ENCODE peak calls at places on chromosomes 6 and 20, in eight cellular contexts. One of them, this sample, is unnamed.

GRCh38 chr6:28211840-28212509 is 13.1 kb upstream of the ZSCAN9 start:
- DNase-seq in astrocyte: no peak
- DNase-seq in fibroblast of mammary gland: no peak
- DNase-seq in thoracic aorta: no peak
- DNase-seq in thyroid gland: no peak
- DNase-seq in NB4: peak; percentile 52
- DNase-seq in left lung: no peak
- DNase-seq in GM23338: peak; percentile 50
- DNase-seq in this sample: no peak

GRCh38 chr20:57450419-57450818 is 59.2 kb downstream of the RBM38 start:
- DNase-seq in astrocyte: no peak
- DNase-seq in left lung: peak; percentile 77
- DNase-seq in NB4: peak; percentile 99
- DNase-seq in fibroblast of mammary gland: no peak
- DNase-seq in GM23338: no peak
- DNase-seq in thyroid gland: no peak
- DNase-seq in thoracic aorta: no peak
- DNase-seq in this sample: peak; percentile 89

GRCh38 chr6:160247457-160247883 is 11.2 kb downstream of the SLC22A2 start:
- DNase-seq in GM23338: no peak
- DNase-seq in thyroid gland: no peak
- DNase-seq in left lung: no peak
- DNase-seq in fibroblast of mammary gland: peak; percentile 8
- DNase-seq in NB4: no peak
- DNase-seq in thoracic aorta: no peak
- DNase-seq in astrocyte: no peak
- DNase-seq in this sample: no peak

GRCh38 chr6:43053545-43054205 is at the start of gene CUL7:
- DNase-seq in thyroid gland: peak; percentile 96
- DNase-seq in GM23338: peak; percentile 98
- DNase-seq in thoracic aorta: peak; percentile 80
- DNase-seq in astrocyte: peak; percentile 91
- DNase-seq in left lung: peak; percentile 93
- DNase-seq in NB4: peak; percentile 96
- DNase-seq in fibroblast of mammary gland: peak; percentile 94
- DNase-seq in this sample: peak; percentile 98

GRCh38 chr6:52994789-52995078 is 350 bp downstream of the GSTA4 start:
- DNase-seq in left lung: no peak
- DNase-seq in NB4: no peak
- DNase-seq in astrocyte: no peak
- DNase-seq in GM23338: peak; percentile 57
- DNase-seq in fibroblast of mammary gland: no peak
- DNase-seq in thoracic aorta: no peak
- DNase-seq in thyroid gland: peak; percentile 38
- DNase-seq in this sample: peak; percentile 91

GRCh38 chr20:63301671-63302070 is 8.7 kb downstream of the COL20A1 start:
- DNase-seq in left lung: no peak
- DNase-seq in GM23338: no peak
- DNase-seq in astrocyte: no peak
- DNase-seq in fibroblast of mammary gland: no peak
- DNase-seq in thyroid gland: no peak
- DNase-seq in thoracic aorta: no peak
- DNase-seq in NB4: no peak
- DNase-seq in this sample: no peak

GRCh38 chr6:106849130-106849529 is 125.4 kb downstream of the CD24 start:
- DNase-seq in astrocyte: no peak
- DNase-seq in thoracic aorta: no peak
- DNase-seq in GM23338: no peak
- DNase-seq in left lung: no peak
- DNase-seq in NB4: peak; percentile 54
- DNase-seq in fibroblast of mammary gland: no peak
- DNase-seq in thyroid gland: no peak
- DNase-seq in this sample: no peak

GRCh38 chr20:24791949-24792348 is 157.1 kb upstream of the CST7 start:
- DNase-seq in GM23338: no peak
- DNase-seq in thyroid gland: no peak
- DNase-seq in thoracic aorta: no peak
- DNase-seq in left lung: no peak
- DNase-seq in fibroblast of mammary gland: no peak
- DNase-seq in NB4: no peak
- DNase-seq in astrocyte: no peak
- DNase-seq in this sample: no peak

GRCh38 chr20:60086936-60087562 is 128.8 kb downstream of the CDH26 start:
- DNase-seq in NB4: peak; percentile 53
- DNase-seq in astrocyte: no peak
- DNase-seq in GM23338: no peak
- DNase-seq in thyroid gland: no peak
- DNase-seq in thoracic aorta: no peak
- DNase-seq in left lung: no peak
- DNase-seq in fibroblast of mammary gland: no peak
- DNase-seq in this sample: no peak

GRCh38 chr6:90053614-90054013 is 159.3 kb downstream of the GJA10 start:
- DNase-seq in GM23338: no peak
- DNase-seq in NB4: no peak
- DNase-seq in astrocyte: no peak
- DNase-seq in fibroblast of mammary gland: no peak
- DNase-seq in thyroid gland: no peak
- DNase-seq in left lung: no peak
- DNase-seq in thoracic aorta: no peak
- DNase-seq in this sample: no peak

GRCh38 chr6:121867095-121867494 is 431.6 kb downstream of the GJA1 start:
- DNase-seq in astrocyte: no peak
- DNase-seq in GM23338: no peak
- DNase-seq in NB4: no peak
- DNase-seq in thoracic aorta: no peak
- DNase-seq in fibroblast of mammary gland: no peak
- DNase-seq in left lung: no peak
- DNase-seq in thyroid gland: peak; percentile 31
- DNase-seq in this sample: no peak

GRCh38 chr6:160112628-160113294 is 8.9 kb upstream of the SLC22A1 start:
- DNase-seq in GM23338: no peak
- DNase-seq in thoracic aorta: no peak
- DNase-seq in left lung: no peak
- DNase-seq in fibroblast of mammary gland: no peak
- DNase-seq in thyroid gland: no peak
- DNase-seq in NB4: no peak
- DNase-seq in astrocyte: no peak
- DNase-seq in this sample: no peak

GRCh38 chr6:157292202-157292601 is 31.1 kb downstream of the TMEM242 start:
- DNase-seq in NB4: no peak
- DNase-seq in left lung: no peak
- DNase-seq in fibroblast of mammary gland: no peak
- DNase-seq in thoracic aorta: no peak
- DNase-seq in thyroid gland: no peak
- DNase-seq in GM23338: no peak
- DNase-seq in astrocyte: no peak
- DNase-seq in this sample: no peak

GRCh38 chr6:156557269-156557885 is 219.8 kb upstream of the ARID1B start:
- DNase-seq in astrocyte: peak; percentile 29
- DNase-seq in thoracic aorta: no peak
- DNase-seq in left lung: no peak
- DNase-seq in NB4: no peak
- DNase-seq in GM23338: peak; percentile 42
- DNase-seq in fibroblast of mammary gland: no peak
- DNase-seq in thyroid gland: no peak
- DNase-seq in this sample: peak; percentile 87

GRCh38 chr20:46324960-46325703 is 16.8 kb upstream of the CDH22 start:
- DNase-seq in thoracic aorta: no peak
- DNase-seq in fibroblast of mammary gland: peak; percentile 34
- DNase-seq in thyroid gland: peak; percentile 33
- DNase-seq in NB4: peak; percentile 67
- DNase-seq in astrocyte: no peak
- DNase-seq in left lung: no peak
- DNase-seq in GM23338: peak; percentile 76
- DNase-seq in this sample: no peak
- TF ChIP-seq CTCF in thoracic aorta: peak; percentile 10
- TF ChIP-seq CTCF in fibroblast of mammary gland: peak; percentile 49
- TF ChIP-seq CTCF in thyroid gland: no peak
- TF ChIP-seq CTCF in NB4: peak; percentile 46
- TF ChIP-seq CTCF in astrocyte: peak; percentile 17
- TF ChIP-seq CTCF in left lung: no peak
- TF ChIP-seq CTCF in GM23338: peak; percentile 61
- TF ChIP-seq CTCF in this sample: no peak

GRCh38 chr6:25755496-25755895 is 954 bp downstream of the SLC17A4 start:
- DNase-seq in left lung: no peak
- DNase-seq in thyroid gland: no peak
- DNase-seq in GM23338: no peak
- DNase-seq in fibroblast of mammary gland: no peak
- DNase-seq in astrocyte: no peak
- DNase-seq in thoracic aorta: no peak
- DNase-seq in NB4: no peak
- DNase-seq in this sample: no peak
- H3K4me3 ChIP-seq in left lung: no peak overlapping the region
- H3K4me3 ChIP-seq in thyroid gland: no peak overlapping the region
- H3K4me3 ChIP-seq in GM23338: no peak overlapping the region
- H3K4me3 ChIP-seq in fibroblast of mammary gland: no peak overlapping the region
- H3K4me3 ChIP-seq in astrocyte: no peak overlapping the region
- H3K4me3 ChIP-seq in thoracic aorta: no peak overlapping the region
- H3K4me3 ChIP-seq in NB4: no peak overlapping the region
- H3K4me3 ChIP-seq in this sample: no peak overlapping the region

GRCh38 chr20:42043921-42044320 is 425.7 kb upstream of the CHD6 start:
- DNase-seq in thoracic aorta: no peak
- DNase-seq in fibroblast of mammary gland: no peak
- DNase-seq in thyroid gland: no peak
- DNase-seq in GM23338: no peak
- DNase-seq in astrocyte: no peak
- DNase-seq in NB4: no peak
- DNase-seq in left lung: no peak
- DNase-seq in this sample: no peak

GRCh38 chr20:42046686-42047085 is 428.5 kb upstream of the CHD6 start:
- DNase-seq in left lung: no peak
- DNase-seq in thyroid gland: no peak
- DNase-seq in NB4: no peak
- DNase-seq in GM23338: no peak
- DNase-seq in fibroblast of mammary gland: no peak
- DNase-seq in astrocyte: no peak
- DNase-seq in thoracic aorta: no peak
- DNase-seq in this sample: no peak

GRCh38 chr20:42041000-42041565 is 422.9 kb upstream of the CHD6 start:
- DNase-seq in GM23338: no peak
- DNase-seq in thoracic aorta: no peak
- DNase-seq in astrocyte: no peak
- DNase-seq in left lung: no peak
- DNase-seq in NB4: no peak
- DNase-seq in fibroblast of mammary gland: no peak
- DNase-seq in thyroid gland: no peak
- DNase-seq in this sample: no peak
- TF ChIP-seq CTCF in GM23338: no peak
- TF ChIP-seq CTCF in thoracic aorta: no peak
- TF ChIP-seq CTCF in astrocyte: no peak
- TF ChIP-seq CTCF in left lung: no peak
- TF ChIP-seq CTCF in NB4: no peak
- TF ChIP-seq CTCF in fibroblast of mammary gland: no peak
- TF ChIP-seq CTCF in thyroid gland: no peak
- TF ChIP-seq CTCF in this sample: no peak

DNA sequence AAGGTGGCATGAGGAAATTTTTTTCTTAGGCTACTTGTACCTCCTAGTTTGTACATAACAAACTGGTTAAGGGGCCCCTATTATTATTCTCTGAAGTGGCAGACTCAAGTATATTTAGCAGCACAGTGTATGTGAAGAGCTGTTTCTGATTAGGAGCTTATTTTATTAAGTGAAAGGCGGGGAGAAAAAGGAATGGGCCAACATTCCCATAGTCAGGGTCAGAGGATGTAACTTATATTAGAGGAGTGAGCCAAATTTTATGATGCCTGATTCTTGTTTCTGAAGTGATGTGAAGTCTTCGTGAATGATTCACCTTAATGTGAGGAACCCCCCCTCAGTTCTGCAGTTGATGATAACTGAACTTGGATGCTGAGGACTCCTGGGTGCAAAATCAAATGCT is 2.8 kb downstream of the HECA start:
- DNase-seq in GM23338: no peak
- DNase-seq in NB4: no peak
- DNase-seq in fibroblast of mammary gland: peak; percentile 43
- DNase-seq in thoracic aorta: no peak
- DNase-seq in astrocyte: no peak
- DNase-seq in thyroid gland: no peak
- DNase-seq in left lung: no peak
- DNase-seq in this sample: no peak
- H3K4me3 ChIP-seq in GM23338: no peak overlapping the region
- H3K4me3 ChIP-seq in NB4: peak overlapping the region; percentile 42
- H3K4me3 ChIP-seq in fibroblast of mammary gland: no peak overlapping the region
- H3K4me3 ChIP-seq in thoracic aorta: peak overlapping the region; percentile 86
- H3K4me3 ChIP-seq in astrocyte: no peak overlapping the region
- H3K4me3 ChIP-seq in thyroid gland: no peak overlapping the region
- H3K4me3 ChIP-seq in left lung: peak overlapping the region; percentile 77
- H3K4me3 ChIP-seq in this sample: no peak overlapping the region

DNA sequence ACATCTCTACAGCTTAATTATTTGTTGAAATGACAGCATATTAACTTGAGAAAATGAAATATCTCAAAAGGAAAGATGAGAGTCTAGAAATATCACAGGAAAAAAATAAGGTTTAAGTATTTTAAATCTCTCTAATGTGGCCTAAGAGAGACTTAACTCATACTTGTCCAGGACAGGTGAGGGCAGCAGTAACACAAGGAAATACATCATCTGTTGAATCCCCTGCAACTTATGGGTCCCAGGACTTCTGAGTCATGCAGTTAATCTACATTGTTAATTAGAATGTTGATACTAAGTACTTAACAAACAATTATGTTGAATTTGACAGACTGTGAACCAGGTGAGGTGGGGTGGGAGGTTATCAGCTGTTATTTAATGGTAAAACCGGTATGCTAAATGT is 87.8 kb downstream of the CEP57L1 start:
- DNase-seq in thyroid gland: no peak
- DNase-seq in fibroblast of mammary gland: peak; percentile 23
- DNase-seq in left lung: no peak
- DNase-seq in GM23338: peak; percentile 32
- DNase-seq in NB4: peak; percentile 57
- DNase-seq in astrocyte: no peak
- DNase-seq in thoracic aorta: no peak
- DNase-seq in this sample: no peak
- TF ChIP-seq CTCF in thyroid gland: no peak
- TF ChIP-seq CTCF in fibroblast of mammary gland: no peak
- TF ChIP-seq CTCF in left lung: no peak
- TF ChIP-seq CTCF in GM23338: peak; percentile 61
- TF ChIP-seq CTCF in NB4: peak; percentile 12
- TF ChIP-seq CTCF in astrocyte: no peak
- TF ChIP-seq CTCF in thoracic aorta: no peak
- TF ChIP-seq CTCF in this sample: no peak

DNA sequence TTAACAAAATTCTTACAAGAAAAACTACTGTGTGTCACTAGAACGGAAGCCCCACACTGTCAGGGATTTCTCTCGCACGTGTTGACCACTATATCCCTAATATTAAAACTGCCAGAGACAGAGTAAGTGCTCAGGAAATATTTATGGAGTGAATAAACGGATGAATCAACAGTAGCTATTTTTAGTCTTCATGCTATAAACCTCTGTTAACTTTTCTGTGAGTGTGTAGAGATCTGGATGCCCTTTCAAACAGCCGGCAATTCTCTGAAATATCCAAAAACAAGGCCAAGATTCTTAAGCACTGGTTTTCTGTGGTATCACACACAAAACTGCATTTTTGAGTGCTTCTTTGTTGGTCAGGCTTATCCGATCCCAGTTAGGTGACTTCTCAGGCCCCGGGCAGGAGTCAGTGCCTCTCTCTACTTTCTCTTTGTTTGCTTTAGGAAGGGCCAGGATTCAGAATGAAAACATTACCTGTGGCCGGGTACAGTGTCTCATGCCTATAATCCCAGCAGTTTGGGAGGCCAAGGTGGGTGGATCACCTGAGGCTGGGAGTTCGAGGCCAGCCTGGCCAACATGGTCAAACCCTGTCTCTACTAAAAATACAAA is 15.7 kb downstream of the ATP9A start:
- DNase-seq in NB4: no peak
- DNase-seq in fibroblast of mammary gland: peak; percentile 89
- DNase-seq in thoracic aorta: no peak
- DNase-seq in thyroid gland: peak; percentile 80
- DNase-seq in GM23338: no peak
- DNase-seq in astrocyte: peak; percentile 94
- DNase-seq in left lung: no peak
- DNase-seq in this sample: no peak
- H3K4me3 ChIP-seq in NB4: no peak overlapping the region
- H3K4me3 ChIP-seq in fibroblast of mammary gland: peak overlapping the region; percentile 6
- H3K4me3 ChIP-seq in thoracic aorta: peak overlapping the region; percentile 62
- H3K4me3 ChIP-seq in thyroid gland: no peak overlapping the region
- H3K4me3 ChIP-seq in GM23338: no peak overlapping the region
- H3K4me3 ChIP-seq in astrocyte: peak overlapping the region; percentile 41
- H3K4me3 ChIP-seq in left lung: no peak overlapping the region
- H3K4me3 ChIP-seq in this sample: no peak overlapping the region

This sample was measured in lower leg skin.